ENCODE peak calls at places on chromosomes 1 and 21, in six cellular contexts. C, O, N, J, X and M are unnamed samples.

GRCh38 chr1:7063981-7064380 is 278.7 kb downstream of the CAMTA1 start:
- DNase-seq in X (no peak), O (no peak), J (no peak), C (no peak), N (no peak), M (no peak)

GRCh38 chr1:150596095-150596892 is 16.9 kb upstream of the MCL1 start:
- DNase-seq in J (no peak), N (no peak), X (no peak), C (no peak), O (no peak), M (no peak)

GRCh38 chr1:235018720-235019444 is 109.8 kb downstream of the TOMM20 start:
- DNase-seq in X (no peak), J (no peak), C (no peak), N (no peak), O (peak; percentile 31), M (no peak)

GRCh38 chr1:179143332-179143731 is 61.5 kb downstream of the TOR3A start:
- DNase-seq in X (no peak), O (no peak), J (no peak), N (no peak), C (no peak), M (no peak)

GRCh38 chr1:71511505-71511904 is 430.7 kb upstream of the ZRANB2 start:
- DNase-seq in N (no peak), X (no peak), C (no peak), J (no peak), O (no peak), M (no peak)

GRCh38 chr1:29549001-29549400 is 312.7 kb downstream of the PTPRU start:
- DNase-seq in O (no peak), J (no peak), X (no peak), N (no peak), C (no peak), M (no peak)

GRCh38 chr1:66676616-66677298 is 75.5 kb upstream of the DYNLT5 start:
- DNase-seq in O (no peak), N (no peak), X (no peak), C (no peak), J (no peak), M (no peak)

GRCh38 chr1:19877821-19878636 is 4.2 kb upstream of the OTUD3 start:
- DNase-seq in O (no peak), N (no peak), C (no peak), J (no peak), X (no peak), M (no peak)

GRCh38 chr1:32349211-32349708 is 13.0 kb downstream of the FAM229A start:
- DNase-seq in X (peak; percentile 65), O (peak; percentile 84), N (no peak), J (no peak), C (peak; percentile 62), M (no peak)

GRCh38 chr1:89802841-89803240 is 18.0 kb upstream of the LRRC8D start:
- DNase-seq in N (no peak), C (no peak), X (no peak), O (no peak), J (no peak), M (no peak)

GRCh38 chr1:162166934-162167615 is 97.6 kb downstream of the NOS1AP start:
- DNase-seq in C (no peak), X (no peak), J (no peak), O (no peak), N (no peak), M (no peak)

GRCh38 chr1:116826818-116827606 is 72.8 kb downstream of the CD2 start:
- DNase-seq in O (no peak), J (no peak), N (no peak), X (no peak), C (no peak), M (no peak)

GRCh38 chr21:16196521-16197208 is 466.9 kb downstream of the USP25 start:
- DNase-seq in O (no peak), C (no peak), J (no peak), N (no peak), X (no peak), M (no peak)

GRCh38 chr1:203065191-203065590 is 20.6 kb downstream of the MYOG start:
- DNase-seq in J (no peak), O (no peak), N (no peak), X (peak; percentile 72), C (no peak), M (no peak)
- H3K4me1 ChIP-seq in J (no peaks in the 10 kb centered on the region), O (peaks cover 18% of the 10 kb centered on the region), N (peaks cover 17% of the 10 kb centered on the region), X (peaks cover 47% of the 10 kb centered on the region), C (peaks cover 26% of the 10 kb centered on the region), M (peaks cover 5% of the 10 kb centered on the region)

GRCh38 chr1:212455406-212456165 is 22.9 kb downstream of the NENF start:
- DNase-seq in J (peak; percentile 88), X (peak; percentile 93), C (peak; percentile 90), N (no peak), O (peak; percentile 96), M (no peak)
- H3K27ac ChIP-seq in J (no peak overlapping the region), X (peak overlapping the region; percentile 73), C (peak overlapping the region; percentile 56), N (no peak overlapping the region), O (no peak overlapping the region), M (no peak overlapping the region)

GRCh38 chr1:155941845-155942507 is 538 bp downstream of the RXFP4 start:
- DNase-seq in C (no peak), N (peak; percentile 73), O (no peak), X (no peak), J (no peak), M (no peak)

GRCh38 chr1:155942578-155943141 is 1.2 kb downstream of the RXFP4 start:
- DNase-seq in J (no peak), N (peak; percentile 68), C (no peak), O (no peak), X (no peak), M (no peak)

GRCh38 chr1:155940531-155940992 is 876 bp upstream of the RXFP4 start:
- DNase-seq in O (peak; percentile 77), N (no peak), J (no peak), X (no peak), C (no peak), M (no peak)

GRCh38 chr1:155938220-155938627 is 3.2 kb upstream of the RXFP4 start:
- DNase-seq in C (no peak), J (no peak), X (no peak), O (no peak), N (no peak), M (no peak)

DNA sequence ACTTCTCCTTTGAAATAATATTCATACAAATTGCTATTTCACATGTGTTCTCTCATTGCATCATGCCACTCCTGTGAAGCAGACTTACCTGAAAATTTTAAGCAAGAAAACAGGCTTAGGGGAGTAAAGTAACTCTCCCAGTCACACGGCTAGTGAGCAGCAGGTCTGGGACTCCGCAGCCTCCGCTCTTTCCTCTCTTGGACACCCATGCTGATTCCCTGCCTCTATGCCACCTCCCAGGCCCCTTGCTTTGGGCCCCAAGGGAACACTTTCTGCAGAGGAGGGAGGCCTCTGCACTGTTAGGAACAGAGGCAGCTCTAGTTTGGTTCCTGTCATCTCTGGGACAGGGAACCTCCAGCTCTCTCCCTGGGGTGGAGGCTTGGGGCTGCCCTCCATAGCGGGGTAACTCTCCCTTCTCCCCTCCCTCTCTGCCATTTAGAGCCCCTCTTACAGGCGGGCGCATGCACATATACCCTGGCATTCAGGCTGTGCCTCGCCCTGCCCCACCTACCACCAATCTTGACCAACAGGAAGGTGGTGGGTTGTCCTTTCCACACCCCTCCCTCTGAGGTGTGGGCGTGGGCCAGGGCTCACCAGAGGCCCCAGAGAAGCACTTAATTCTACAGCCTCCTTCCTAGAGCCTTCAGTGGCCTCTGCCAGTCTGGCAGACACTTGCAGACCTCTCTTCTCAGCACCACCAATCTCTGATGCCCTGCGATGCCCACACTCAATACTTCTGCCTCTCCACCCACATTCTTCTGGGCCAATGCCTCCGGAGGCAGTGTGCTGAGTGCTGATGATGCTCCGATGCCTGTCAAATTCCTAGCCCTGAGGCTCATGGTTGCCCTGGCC is at the start of gene RXFP4:
- DNase-seq in N (no peak), O (no peak), J (no peak), X (no peak), C (no peak), M (no peak)
- H3K4me1 ChIP-seq in N (peaks cover 67% of the 10 kb centered on the region), O (peaks cover 35% of the 10 kb centered on the region), J (no peaks in the 10 kb centered on the region), X (peaks cover 18% of the 10 kb centered on the region), C (peaks cover 63% of the 10 kb centered on the region), M (peaks cover 28% of the 10 kb centered on the region)

GRCh38 chr1:26168410-26169167 is at the start of gene C1orf232:
- DNase-seq in O (peak; percentile 62), N (no peak), X (peak; percentile 65), C (no peak), J (no peak), M (no peak)

GRCh38 chr1:26170472-26170821 is 739 bp downstream of the ZNF593 start:
- DNase-seq in N (no peak), O (no peak), C (no peak), J (no peak), X (no peak), M (no peak)

GRCh38 chr1:26171084-26172072 is at the start of gene ZNF593OS:
- DNase-seq in O (no peak), X (peak; percentile 80), J (no peak), C (no peak), N (no peak), M (no peak)

GRCh38 chr1:26169669-26170471 is at the start of gene ZNF593:
- DNase-seq in N (peak; percentile 99), J (peak; percentile 92), O (peak; percentile 96), C (peak; percentile 92), X (peak; percentile 97), M (peak; percentile 26)

GRCh38 chr1:26169201-26169600 is 438 bp upstream of the C1orf232 start:
- DNase-seq in C (no peak), O (no peak), X (no peak), J (no peak), N (no peak), M (no peak)
- H3K27ac ChIP-seq in C (peak overlapping the region; percentile 83), O (peak overlapping the region; percentile 86), X (peak overlapping the region; percentile 90), J (no peak overlapping the region), N (peak overlapping the region; percentile 89), M (peak overlapping the region; percentile 89)

GRCh38 chr1:26472901-26473845 is 933 bp downstream of the HMGN2 start:
- DNase-seq in N (peak; percentile 99), C (peak; percentile 95), X (peak; percentile 99), J (peak; percentile 95), O (peak; percentile 98), M (peak; percentile 69)
- H3K4me1 ChIP-seq in N (peaks cover 19% of the 10 kb centered on the region), C (peaks cover 58% of the 10 kb centered on the region), X (peaks cover 26% of the 10 kb centered on the region), J (no peaks in the 10 kb centered on the region), O (peaks cover 52% of the 10 kb centered on the region), M (peaks cover 57% of the 10 kb centered on the region)

DNA sequence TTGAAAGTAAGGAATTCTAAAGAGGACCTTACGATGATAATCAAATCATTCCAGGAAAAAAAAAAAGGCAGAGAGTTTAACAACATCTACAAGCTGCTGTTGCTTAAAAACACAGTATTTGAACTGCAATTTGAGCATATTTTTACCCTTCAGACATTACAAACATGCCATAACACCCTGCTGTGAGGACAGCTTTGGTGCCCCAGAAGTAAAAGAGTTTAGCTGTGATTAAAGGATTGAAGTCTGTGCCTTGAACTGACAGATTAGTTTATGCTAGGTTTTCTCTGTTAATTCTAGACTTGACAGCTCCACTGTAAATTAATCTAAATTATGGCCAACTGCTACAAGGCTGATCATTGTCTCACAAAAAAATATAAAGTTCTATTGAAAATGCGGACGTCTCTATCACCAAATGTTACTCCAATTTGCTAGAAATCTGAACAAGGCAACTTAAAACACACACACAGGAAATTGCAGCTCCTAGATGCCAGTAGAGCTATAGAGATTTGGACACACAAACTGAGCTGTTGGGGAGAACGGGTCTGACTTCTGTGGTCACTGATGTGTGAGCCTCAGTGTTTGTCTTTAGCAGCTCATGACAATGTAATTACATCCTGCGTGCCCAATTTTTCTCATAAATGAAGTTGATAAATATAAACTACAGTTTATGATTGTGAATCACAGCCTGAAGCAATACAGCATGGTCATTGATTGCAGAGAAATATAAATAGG is 217.9 kb downstream of the NTNG1 start:
- DNase-seq in O (no peak), X (no peak), C (no peak), N (no peak), J (no peak), M (no peak)
- H3K27ac ChIP-seq in O (no peak overlapping the region), X (no peak overlapping the region), C (no peak overlapping the region), N (no peak overlapping the region), J (no peak overlapping the region), M (no peak overlapping the region)

GRCh38 chr1:9424278-9424677 is 115.0 kb upstream of the SLC25A33 start:
- DNase-seq in J (no peak), O (no peak), C (no peak), X (no peak), N (no peak), M (no peak)
- H3K4me1 ChIP-seq in J (no peaks in the 10 kb centered on the region), O (peaks cover 6% of the 10 kb centered on the region), C (peaks cover 16% of the 10 kb centered on the region), X (peaks cover under 1% of the 10 kb centered on the region), N (peaks cover 10% of the 10 kb centered on the region), M (peaks cover 10% of the 10 kb centered on the region)